ENCODE peak calls at places on chromosome 6, in five cellular contexts. S, X, Q, M and R are unnamed samples.

GRCh38 chr6:16367584-16367970 is 129.2 kb downstream of the GMPR start:
- DNase-seq in S (no peak), X (no peak), Q (no peak), M (no peak), R (no peak)

GRCh38 chr6:42407379-42407778 is 44.3 kb downstream of the TRERF1 start:
- DNase-seq in S (no peak), M (no peak), Q (no peak), X (no peak), R (peak; percentile 37)

GRCh38 chr6:108728826-108729225 is 119.4 kb upstream of the ARMC2 start:
- DNase-seq in M (no peak), Q (no peak), S (peak; percentile 23), X (no peak), R (no peak)

GRCh38 chr6:155031091-155031490 is 36.0 kb downstream of the TIAM2 start:
- DNase-seq in M (no peak), X (no peak), S (no peak), Q (no peak), R (no peak)

GRCh38 chr6:72642435-72642834 is 20.6 kb downstream of the KCNQ5 start:
- DNase-seq in S (no peak), Q (no peak), X (no peak), M (no peak), R (no peak)

GRCh38 chr6:106324726-106325335 is 729 bp downstream of the ATG5 start:
- DNase-seq in M (no peak), S (no peak), X (no peak), Q (no peak), R (no peak)

GRCh38 chr6:17831135-17831534 is 124.4 kb upstream of the NUP153 start:
- DNase-seq in M (peak; percentile 62), Q (no peak), S (no peak), X (no peak), R (no peak)

GRCh38 chr6:6841571-6841970 is 253.1 kb downstream of the LY86 start:
- DNase-seq in M (no peak), S (peak; percentile 81), Q (no peak), X (no peak), R (no peak)

GRCh38 chr6:139597781-139598368 is 223.4 kb upstream of the CITED2 start:
- DNase-seq in M (peak; percentile 59), S (no peak), Q (peak; percentile 32), X (peak; percentile 53), R (peak; percentile 70)

GRCh38 chr6:168162366-168162765 is 83.4 kb upstream of the FRMD1 start:
- DNase-seq in X (no peak), S (no peak), Q (peak; percentile 69), M (no peak), R (no peak)

GRCh38 chr6:128882991-128883571 is at the start of gene LAMA2:
- DNase-seq in Q (peak; percentile 37), S (peak; percentile 17), X (peak; percentile 77), M (peak; percentile 84), R (peak; percentile 78)

GRCh38 chr6:6975395-6976111 is 132.2 kb upstream of the RREB1 start:
- DNase-seq in M (no peak), Q (no peak), S (no peak), X (no peak), R (no peak)

GRCh38 chr6:18185624-18186023 is 30.4 kb downstream of the KDM1B start:
- DNase-seq in X (no peak), M (no peak), S (no peak), Q (no peak), R (no peak)

GRCh38 chr6:149484733-149485700 is at the start of gene ZC3H12D:
- DNase-seq in X (no peak), Q (no peak), S (no peak), M (peak; percentile 22), R (no peak)

GRCh38 chr6:158624684-158625682 is 19.6 kb downstream of the DYNLT1 start:
- DNase-seq in S (no peak), M (no peak), X (no peak), Q (no peak), R (no peak)

GRCh38 chr6:127451388-127451787 is 7.8 kb downstream of the KIAA0408 start:
- DNase-seq in Q (no peak), S (no peak), M (no peak), X (no peak), R (no peak)

GRCh38 chr6:31546339-31546961 is at the start of gene ATP6V1G2:
- DNase-seq in X (peak; percentile 82), M (peak; percentile 96), Q (peak; percentile 91), S (peak; percentile 98), R (peak; percentile 92)

GRCh38 chr6:145815351-145815772 is 767 bp upstream of the FBXO30 start:
- DNase-seq in Q (no peak), S (peak; percentile 74), M (no peak), X (no peak), R (peak; percentile 60)

GRCh38 chr6:16154904-16155303 is 26.0 kb downstream of the MYLIP start:
- DNase-seq in S (no peak), M (no peak), Q (no peak), X (no peak), R (no peak)

GRCh38 chr6:5457036-5457435 is 195.7 kb downstream of the FARS2 start:
- DNase-seq in X (no peak), Q (peak; percentile 15), M (peak; percentile 57), S (peak; percentile 37), R (no peak)

GRCh38 chr6:145370559-145370958 is 364.8 kb downstream of the EPM2A start:
- DNase-seq in S (no peak), Q (no peak), X (no peak), M (no peak), R (no peak)

GRCh38 chr6:57173886-57174510 is 1.9 kb downstream of the BAG2 start:
- DNase-seq in M (no peak), Q (no peak), X (no peak), S (peak; percentile 39), R (no peak)

GRCh38 chr6:9085054-9085746 is 649.9 kb upstream of the SLC35B3 start:
- DNase-seq in X (no peak), M (no peak), Q (no peak), S (no peak), R (no peak)

GRCh38 chr6:156045416-156045815 is 589.8 kb upstream of the NOX3 start:
- DNase-seq in S (peak; percentile 53), M (no peak), Q (no peak), X (no peak), R (no peak)

GRCh38 chr6:87722831-87723726 is 21.0 kb upstream of the AKIRIN2 start:
- DNase-seq in S (peak; percentile 16), M (peak; percentile 95), X (no peak), Q (peak; percentile 54), R (peak; percentile 65)

GRCh38 chr6:6758915-6759654 is 170.6 kb downstream of the LY86 start:
- DNase-seq in S (peak; percentile 85), M (peak; percentile 59), X (peak; percentile 29), Q (no peak), R (peak; percentile 64)

GRCh38 chr6:141874930-141875602 is 257.7 kb upstream of the GJE1 start:
- DNase-seq in M (no peak), S (no peak), Q (no peak), X (no peak), R (no peak)